ENCODE peak calls at places on chromosomes 5 and 9, in nine cellular contexts. V is esophagus squamous epithelium, I is sigmoid colon, M is HL-60, A is GM12878, K is fibroblast of lung, D is upper lobe of left lung, Y is kidney, S is astrocyte of the spinal cord. H is an unnamed sample.

GRCh38 chr5:177973066-177973635 is 22.9 kb downstream of the PROP1 start:
- DNase-seq in I (no peak), D (no peak), V (no peak), A (no peak), Y (no peak), M (no peak), S (no peak), K (no peak), H (no peak)

GRCh38 chr9:3868466-3868865 is 342.7 kb upstream of the RFX3 start:
- DNase-seq in D (no peak), S (no peak), M (no peak), K (no peak), V (no peak), Y (no peak), A (no peak), I (no peak), H (no peak)

GRCh38 chr9:129626944-129627297 is 958 bp downstream of the NTMT1 start:
- DNase-seq in K (peak), M (no peak), I (no peak), V (no peak), D (no peak), S (peak), A (no peak), Y (no peak), H (peak)

GRCh38 chr9:2608276-2608675 is 13.3 kb upstream of the VLDLR start:
- DNase-seq in D (no peak), I (no peak), K (no peak), V (no peak), S (no peak), M (no peak), Y (no peak), A (no peak), H (no peak)

GRCh38 chr9:120692901-120693573 is 21.2 kb downstream of the MEGF9 start:
- DNase-seq in S (peak), I (no peak), V (no peak), D (no peak), K (peak), Y (no peak), M (peak), A (no peak), H (peak)

GRCh38 chr5:52799358-52799982 is 11.8 kb downstream of the ITGA1 start:
- DNase-seq in K (peak), Y (peak), V (no peak), I (peak), M (no peak), A (no peak), D (no peak), S (peak), H (peak)

GRCh38 chr9:89387970-89388867 is 69.9 kb downstream of the SECISBP2 start:
- DNase-seq in A (no peak), D (peak), M (peak), Y (no peak), I (peak), S (no peak), V (no peak), K (peak), H (peak)

GRCh38 chr5:102498271-102499034 is at the start of gene SLCO6A1:
- DNase-seq in S (no peak), V (no peak), A (no peak), K (no peak), D (peak), I (no peak), Y (no peak), M (no peak), H (no peak)

GRCh38 chr5:163433271-163433670 is 4.1 kb upstream of the CCNG1 start:
- DNase-seq in K (no peak), M (no peak), Y (no peak), A (no peak), S (no peak), I (no peak), V (no peak), D (no peak), H (no peak)

GRCh38 chr5:143826909-143827514 is 15.1 kb downstream of the HMHB1 start:
- DNase-seq in M (no peak), D (no peak), A (peak), I (no peak), S (no peak), Y (no peak), K (peak), V (no peak), H (no peak)

GRCh38 chr5:37437716-37438115 is 58.6 kb downstream of the WDR70 start:
- DNase-seq in S (peak), V (no peak), D (no peak), Y (no peak), I (no peak), A (no peak), K (peak), M (no peak), H (peak)

GRCh38 chr5:947626-948471 is 55.2 kb downstream of the TRIP13 start:
- DNase-seq in D (peak), K (no peak), S (no peak), Y (no peak), A (no peak), I (no peak), M (no peak), V (no peak), H (no peak)

GRCh38 chr5:121366515-121366914 is 485.2 kb upstream of the FTMT start:
- DNase-seq in D (no peak), K (peak), Y (no peak), M (no peak), V (no peak), I (no peak), A (no peak), S (peak), H (peak)

GRCh38 chr9:105670315-105670714 is 8.1 kb downstream of the TAL2 start:
- DNase-seq in Y (no peak), V (no peak), K (no peak), S (no peak), M (no peak), I (no peak), A (no peak), D (no peak), H (no peak)

GRCh38 chr5:28369418-28369817 is 1331.0 kb upstream of the CDH9 start:
- DNase-seq in A (no peak), S (peak), K (no peak), V (no peak), I (no peak), M (no peak), Y (no peak), D (no peak), H (no peak)

GRCh38 chr9:93258419-93258817 is 74.5 kb downstream of the WNK2 start:
- DNase-seq in M (no peak), D (no peak), S (no peak), I (peak), V (no peak), A (no peak), Y (no peak), K (no peak), H (no peak)

GRCh38 chr5:99320461-99320860 is 391.7 kb upstream of the CHD1 start:
- DNase-seq in D (no peak), S (no peak), K (no peak), A (no peak), V (no peak), I (no peak), Y (no peak), M (peak), H (no peak)

GRCh38 chr9:7028591-7028990 is 270.8 kb downstream of the KDM4C start:
- DNase-seq in S (peak), A (no peak), Y (no peak), I (no peak), V (no peak), K (no peak), D (no peak), M (no peak), H (no peak)

GRCh38 chr9:83583151-83584014 is 39.6 kb upstream of the IDNK start:
- DNase-seq in I (peak), M (no peak), S (peak), K (peak), A (no peak), V (no peak), D (no peak), Y (no peak), H (peak)

GRCh38 chr9:91001146-91001611 is 199.6 kb downstream of the SYK start:
- DNase-seq in S (peak), V (no peak), D (no peak), M (no peak), I (no peak), A (no peak), Y (no peak), K (peak), H (no peak)

GRCh38 chr9:127258884-127259471 is 5.6 kb upstream of the GARNL3 start:
- DNase-seq in Y (no peak), A (no peak), V (no peak), M (no peak), S (no peak), I (no peak), K (no peak), D (no peak), H (no peak)

GRCh38 chr5:179403426-179404147 is 58.3 kb upstream of the ADAMTS2 start:
- DNase-seq in M (no peak), I (no peak), V (no peak), A (no peak), S (no peak), D (no peak), Y (peak), K (no peak), H (no peak)

GRCh38 chr5:179406031-179406681 is 60.9 kb upstream of the ADAMTS2 start:
- DNase-seq in V (no peak), I (no peak), M (no peak), A (no peak), K (peak), D (no peak), Y (peak), S (no peak), H (peak)

GRCh38 chr5:179405054-179405416 is 59.8 kb upstream of the ADAMTS2 start:
- DNase-seq in S (no peak), K (no peak), Y (no peak), M (no peak), A (no peak), D (no peak), V (no peak), I (no peak), H (no peak)

GRCh38 chr5:179405426-179406030 is 60.3 kb upstream of the ADAMTS2 start:
- DNase-seq in Y (peak), K (no peak), M (no peak), D (no peak), S (no peak), A (no peak), I (no peak), V (no peak), H (no peak)

GRCh38 chr5:179404321-179405053 is 59.2 kb upstream of the ADAMTS2 start:
- DNase-seq in A (no peak), D (no peak), I (no peak), V (no peak), K (peak), S (no peak), Y (peak), M (no peak), H (peak)
- TF ChIP-seq CTCF in A (no peak), D (peak), I (no peak), V (no peak), K (peak), S (no peak), Y (no peak), M (no peak), H (peak)

GRCh38 chr5:39880985-39881384 is 456.2 kb upstream of the DAB2 start:
- DNase-seq in I (no peak), Y (no peak), V (no peak), K (no peak), A (no peak), S (no peak), M (no peak), D (no peak), H (no peak)
- H3K4me3 ChIP-seq in I (no peak), Y (no peak), V (no peak), K (no peak), A (no peak), S (no peak), M (no peak), D (no peak), H (no peak)

GRCh38 chr5:33997331-33997983 is 10.4 kb downstream of the AMACR start:
- DNase-seq in M (peak), A (no peak), D (no peak), I (peak), V (no peak), S (peak), Y (peak), K (peak), H (peak)

GRCh38 chr5:33992864-33993263 is 8.4 kb upstream of the SLC45A2 start:
- DNase-seq in D (no peak), V (no peak), K (no peak), Y (no peak), I (no peak), M (no peak), A (no peak), S (no peak), H (no peak)

GRCh38 chr5:33999986-34000385 is 7.9 kb downstream of the AMACR start:
- DNase-seq in K (no peak), D (no peak), V (no peak), M (no peak), S (no peak), I (no peak), Y (no peak), A (no peak), H (no peak)

GRCh38 chr5:33994845-33995244 is 10.4 kb upstream of the SLC45A2 start:
- DNase-seq in M (no peak), S (peak), A (no peak), Y (no peak), D (no peak), V (no peak), K (peak), I (no peak), H (peak)
- TF ChIP-seq CTCF in M (no peak), S (no peak), A (peak), Y (peak), D (no peak), V (no peak), K (no peak), I (no peak), H (no peak)

GRCh38 chr9:107487521-107488399 is 1.8 kb downstream of the KLF4 start:
- DNase-seq in I (peak), K (peak), S (peak), V (no peak), D (peak), Y (peak), M (peak), A (no peak), H (peak)
- H3K4me3 ChIP-seq in I (peak), K (peak), S (peak), V (peak), D (peak), Y (peak), M (peak), A (no peak), H (peak)

DNA sequence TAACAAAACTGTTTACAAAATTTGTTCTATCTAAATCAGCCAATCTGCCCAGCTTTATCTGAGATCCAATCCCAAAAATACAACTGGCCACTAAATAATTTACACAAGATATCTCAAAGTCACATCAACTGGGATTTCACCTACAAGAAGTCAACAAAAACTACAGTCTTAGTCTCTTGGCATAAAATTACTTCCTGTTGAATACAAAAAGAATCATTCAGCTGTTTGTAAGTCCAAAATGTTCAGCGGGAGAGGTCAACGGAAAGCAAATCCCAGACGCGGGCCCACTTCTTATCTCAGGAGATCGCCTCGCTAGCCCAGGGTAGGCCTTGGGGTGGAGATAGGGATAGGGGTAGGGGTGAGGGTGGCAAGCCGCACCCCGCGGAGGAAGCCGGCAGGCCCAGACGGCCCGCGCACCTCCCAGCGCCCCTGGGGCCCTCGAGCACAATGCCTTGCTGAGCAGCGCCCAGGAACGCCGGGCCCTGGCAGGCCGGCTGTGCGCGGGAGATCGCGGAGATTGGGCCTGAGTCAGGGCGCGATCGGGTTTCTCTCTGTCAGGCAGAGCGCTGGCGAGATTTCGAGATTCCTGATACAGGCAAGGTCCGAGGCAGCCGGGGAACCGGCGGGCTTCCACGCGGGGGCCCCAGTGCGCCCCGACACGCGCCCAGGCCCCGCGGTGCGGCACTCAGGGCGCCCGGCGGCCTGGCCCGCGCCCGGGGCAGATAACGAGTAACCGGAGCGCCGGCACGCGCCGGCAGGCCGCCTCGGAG is 710 bp downstream of the HINT1 start:
- DNase-seq in M (no peak), V (peak), A (no peak), Y (peak), I (peak), K (peak), D (peak), S (peak), H (peak)
- TF ChIP-seq CTCF in M (no peak), V (no peak), A (peak), Y (peak), I (no peak), K (no peak), D (no peak), S (no peak), H (no peak)